ENCODE peak calls at places on chromosomes 11 and 22, in eight cellular contexts. A is SK-N-SH, W is transverse colon, E is stomach, B is suprapubic skin, Z is upper lobe of left lung, U is H1, H is GM12878. C is an unnamed sample.

GRCh38 chr11:134139873-134140331 is 71.0 kb downstream of the JAM3 start:
- DNase-seq in H (peak; percentile 25), Z (no peak), B (no peak), A (peak; percentile 83), W (peak; percentile 60), E (peak; percentile 55), U (peak; percentile 75), C (peak; percentile 90)

GRCh38 chr22:31586137-31586920 is 75.7 kb downstream of the PISD start:
- DNase-seq in E (no peak), U (no peak), A (no peak), Z (no peak), W (no peak), H (no peak), B (peak; percentile 15), C (no peak)

GRCh38 chr11:45599161-45599943 is 66.1 kb downstream of the CHST1 start:
- DNase-seq in H (no peak), W (no peak), B (no peak), E (no peak), U (no peak), Z (no peak), A (no peak), C (peak; percentile 27)

GRCh38 chr11:78149646-78150045 is 10.2 kb upstream of the ALG8 start:
- DNase-seq in H (no peak), W (no peak), Z (no peak), U (no peak), B (no peak), E (no peak), A (no peak), C (no peak)

GRCh38 chr11:69539416-69540117 is 58.1 kb downstream of the LINC01488 start:
- DNase-seq in U (no peak), A (no peak), Z (peak; percentile 86), E (no peak), H (no peak), B (no peak), W (peak; percentile 26), C (peak; percentile 70)

GRCh38 chr11:70040869-70041501 is 37.1 kb upstream of the ANO1 start:
- DNase-seq in W (no peak), Z (no peak), A (no peak), U (no peak), B (peak; percentile 52), E (peak; percentile 7), H (no peak), C (no peak)

GRCh38 chr11:69335010-69335409 is 41.1 kb downstream of the MYEOV start:
- DNase-seq in E (peak; percentile 20), B (peak; percentile 34), W (no peak), U (no peak), Z (peak; percentile 6), H (no peak), A (no peak), C (no peak)

GRCh38 chr11:68377389-68377795 is 65.0 kb downstream of the LRP5 start:
- DNase-seq in Z (no peak), U (no peak), E (no peak), A (peak; percentile 59), W (no peak), B (no peak), H (no peak), C (no peak)

GRCh38 chr22:48968201-48968959 is 859.3 kb downstream of the BRD1 start:
- DNase-seq in B (no peak), U (peak; percentile 66), Z (peak; percentile 24), A (no peak), E (peak; percentile 26), W (peak; percentile 16), H (no peak), C (no peak)

GRCh38 chr11:118530180-118530682 is 761 bp upstream of the TMEM25 start:
- DNase-seq in Z (no peak), B (no peak), A (no peak), E (peak; percentile 37), H (no peak), W (peak; percentile 60), U (peak; percentile 66), C (no peak)

GRCh38 chr22:26259510-26259909 is 90.2 kb downstream of the SEZ6L start:
- DNase-seq in E (no peak), W (no peak), A (no peak), H (no peak), U (peak; percentile 73), B (no peak), Z (no peak), C (no peak)

GRCh38 chr11:121032546-121032945 is 8.6 kb downstream of the TBCEL start:
- DNase-seq in Z (peak; percentile 31), B (no peak), H (no peak), W (no peak), A (no peak), U (no peak), E (no peak), C (no peak)

GRCh38 chr22:45226681-45227186 is 14.0 kb downstream of the KIAA0930 start:
- DNase-seq in A (no peak), E (peak; percentile 41), W (no peak), B (no peak), Z (peak; percentile 73), H (no peak), U (no peak), C (no peak)

GRCh38 chr11:62337682-62338181 is 484 bp downstream of the ASRGL1 start:
- DNase-seq in B (no peak), A (peak; percentile 76), H (no peak), U (no peak), W (peak; percentile 35), Z (peak; percentile 27), E (peak; percentile 38), C (no peak)

GRCh38 chr11:75078233-75078632 is 18.4 kb downstream of the OR2AT4 start:
- DNase-seq in B (no peak), H (no peak), U (no peak), E (no peak), Z (no peak), A (no peak), W (no peak), C (no peak)

GRCh38 chr11:134950692-134951304 is 538.8 kb upstream of the B3GAT1 start:
- DNase-seq in B (no peak), A (no peak), U (no peak), Z (no peak), W (no peak), H (no peak), E (no peak), C (no peak)

GRCh38 chr11:119629834-119630624 is 99.0 kb downstream of the NECTIN1 start:
- DNase-seq in B (no peak), A (no peak), Z (no peak), H (no peak), W (no peak), U (no peak), E (no peak), C (no peak)

GRCh38 chr11:47099213-47099917 is 77.3 kb downstream of the ARFGAP2 start:
- DNase-seq in A (peak; percentile 39), Z (no peak), W (no peak), E (peak; percentile 37), U (no peak), B (no peak), H (no peak), C (no peak)

GRCh38 chr11:73338279-73338678 is 30.2 kb downstream of the ARHGEF17 start:
- DNase-seq in H (no peak), E (no peak), A (no peak), W (no peak), U (no peak), Z (no peak), B (no peak), C (peak; percentile 88)

GRCh38 chr11:117752721-117753237 is 44.2 kb downstream of the DSCAML1 start:
- DNase-seq in H (no peak), E (no peak), Z (no peak), W (no peak), U (no peak), B (no peak), A (no peak), C (peak; percentile 11)

GRCh38 chr22:26485013-26485412 is 1.3 kb downstream of the SRRD start:
- DNase-seq in H (no peak), E (no peak), A (no peak), W (no peak), B (no peak), Z (no peak), U (no peak), C (no peak)

GRCh38 chr22:20012741-20013331 is 3.8 kb downstream of the ARVCF start:
- DNase-seq in U (no peak), E (no peak), A (no peak), W (no peak), B (no peak), H (no peak), Z (no peak), C (no peak)

GRCh38 chr11:21625982-21626381 is 566.9 kb upstream of the ANO5 start:
- DNase-seq in B (no peak), Z (peak; percentile 41), W (peak; percentile 8), A (no peak), U (no peak), E (no peak), H (no peak), C (peak; percentile 60)
- TF ChIP-seq POLR2AphosphoS5 in B (no peak), Z (no peak), W (no peak), A (no peak), U (no peak), E (no peak), H (no peak), C (no peak)

DNA sequence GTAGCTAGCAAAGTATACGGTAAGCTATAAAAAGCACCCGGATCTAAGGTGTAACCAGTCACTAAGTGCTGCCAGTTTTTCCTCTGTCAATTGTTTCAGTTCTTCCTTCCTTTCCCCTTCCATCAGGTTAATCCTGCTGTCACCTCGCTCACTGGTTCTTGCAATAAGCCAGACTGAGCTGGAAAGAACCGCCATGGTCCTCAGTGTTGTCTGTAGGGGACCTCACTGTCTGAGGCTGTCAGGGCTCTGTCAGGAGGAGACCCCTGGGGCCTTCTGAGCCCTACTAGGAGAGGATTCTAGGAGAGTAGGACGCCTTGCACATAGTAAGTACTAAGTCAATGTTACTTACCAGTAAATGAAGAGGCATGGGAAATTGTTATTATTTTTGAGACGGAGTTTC is 1.4 kb upstream of the TBC1D22A start:
- DNase-seq in W (no peak), Z (no peak), A (peak; percentile 4), E (no peak), B (no peak), H (no peak), U (no peak), C (no peak)
- TF ChIP-seq EP300 in W (no peak), Z (no peak), A (no peak), E (no peak), B (no peak), H (no peak), U (no peak), C (no peak)

GRCh38 chr22:38872172-38872830 is at the start of gene CBX6:
- DNase-seq in E (peak; percentile 97), B (peak; percentile 97), A (peak; percentile 92), Z (peak; percentile 96), U (peak; percentile 98), H (peak; percentile 37), W (peak; percentile 93), C (peak; percentile 98)
- TF ChIP-seq POLR2AphosphoS5 in E (peak; percentile 60), B (no peak), A (no peak), Z (peak; percentile 32), U (peak; percentile 42), H (peak; percentile 48), W (peak; percentile 62), C (peak; percentile 72)

DNA sequence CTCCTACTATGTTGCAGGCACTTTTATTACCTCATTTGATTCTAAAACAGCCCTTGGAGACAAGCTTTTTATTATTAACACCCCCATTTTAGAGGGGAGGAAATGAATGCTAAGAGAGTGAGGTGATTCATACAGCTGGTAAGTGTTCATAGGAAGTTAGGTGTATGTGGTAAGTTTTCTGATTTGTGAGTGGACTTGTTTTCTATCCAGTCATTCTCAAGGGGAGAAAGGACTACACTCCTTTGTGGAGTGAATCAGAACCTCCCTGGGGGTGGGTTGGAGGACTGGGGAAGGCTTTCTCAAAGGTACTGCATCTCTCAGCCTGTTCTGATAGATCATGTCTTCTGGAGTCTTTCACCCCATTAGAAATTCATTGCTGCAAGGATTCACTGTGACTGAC is 23.5 kb downstream of the PKNOX2 start:
- DNase-seq in Z (no peak), E (no peak), W (no peak), B (no peak), A (no peak), U (no peak), H (no peak), C (no peak)
- TF ChIP-seq EP300 in Z (no peak), E (no peak), W (no peak), B (no peak), A (no peak), U (no peak), H (no peak), C (no peak)

C was measured in sigmoid colon.